ENCODE peak calls at places on chromosomes 4 and X, in five cellular contexts. Q, Z, U, T and L are unnamed samples.
A peak's percentile ranks its signal among the peaks of the same experiment; 100 is the strongest.

GRCh38 chr4:183314336-183314735 is 5.7 kb downstream of the CLDN22 start:
- DNase-seq in Z (no peak), Q (no peak), U (no peak), T (no peak), L (no peak)

GRCh38 chr4:181261279-181261678 is 981.9 kb upstream of the TENM3 start:
- DNase-seq in Q (no peak), Z (no peak), T (peak; percentile 80), U (no peak), L (no peak)

GRCh38 chrX:103063191-103063845 is 653 bp downstream of the BEX1 start:
- DNase-seq in Z (peak; percentile 10), T (peak; percentile 64), U (no peak), Q (no peak), L (no peak)

GRCh38 chr4:43512253-43512652 is 619.7 kb downstream of the GRXCR1 start:
- DNase-seq in Z (no peak), T (no peak), Q (no peak), U (no peak), L (no peak)

GRCh38 chr4:8310306-8310705 is 40.8 kb downstream of the HTRA3 start:
- DNase-seq in T (no peak), U (peak; percentile 32), Q (no peak), Z (peak; percentile 2), L (no peak)

GRCh38 chrX:72062890-72063289 is 68.8 kb downstream of the RTL5 start:
- DNase-seq in U (no peak), Q (no peak), Z (peak; percentile 68), T (no peak), L (no peak)

GRCh38 chr4:52015366-52015765 is 4.8 kb downstream of the LRRC66 start:
- DNase-seq in Z (no peak), T (peak; percentile 69), U (no peak), Q (no peak), L (no peak)

GRCh38 chr4:180060159-180060889 is 2182.9 kb upstream of the TENM3 start:
- DNase-seq in T (peak; percentile 39), Q (no peak), Z (no peak), U (no peak), L (no peak)

GRCh38 chr4:13891544-13891939 is 264.0 kb upstream of the BOD1L1 start:
- DNase-seq in T (no peak), U (no peak), Q (no peak), Z (no peak), L (no peak)

GRCh38 chrX:6311540-6311939 is 82.9 kb upstream of the NLGN4X start:
- DNase-seq in Z (no peak), Q (no peak), T (no peak), U (no peak), L (no peak)

GRCh38 chrX:93673869-93674271 is at the start of gene FAM133A:
- DNase-seq in U (no peak), Z (peak; percentile 9), T (no peak), Q (no peak), L (peak; percentile 5)

GRCh38 chr4:22348410-22348809 is 167.5 kb downstream of the ADGRA3 start:
- DNase-seq in Q (no peak), T (no peak), Z (no peak), U (no peak), L (peak; percentile 13)

GRCh38 chrX:29965634-29966033 is 249.7 kb upstream of the MAGEB2 start:
- DNase-seq in Q (no peak), U (no peak), T (no peak), Z (no peak), L (no peak)
- H3K4me3 ChIP-seq in Q (no peak overlapping the region), U (no peak overlapping the region), T (no peak overlapping the region), Z (no peak overlapping the region), L (no peak overlapping the region)

GRCh38 chr4:173777921-173778320 is 247.9 kb upstream of the HAND2 start:
- DNase-seq in T (peak; percentile 52), Z (no peak), U (no peak), Q (no peak), L (no peak)

GRCh38 chr4:173777421-173777820 is 247.4 kb upstream of the HAND2 start:
- DNase-seq in Q (no peak), Z (no peak), U (no peak), T (no peak), L (no peak)

GRCh38 chr4:173782660-173783059 is 252.6 kb upstream of the HAND2 start:
- DNase-seq in Z (no peak), T (no peak), Q (no peak), U (no peak), L (no peak)
- H3K4me3 ChIP-seq in Z (no peak overlapping the region), T (no peak overlapping the region), Q (no peak overlapping the region), U (no peak overlapping the region), L (no peak overlapping the region)

GRCh38 chrX:40244980-40245379 is 147.2 kb upstream of the BCOR start:
- DNase-seq in T (peak; percentile 40), Q (no peak), Z (no peak), U (no peak), L (no peak)
- H3K4me3 ChIP-seq in T (no peak overlapping the region), Q (no peak overlapping the region), Z (no peak overlapping the region), U (no peak overlapping the region), L (no peak overlapping the region)

GRCh38 chr4:75771607-75772006 is 47.2 kb downstream of the USO1 start:
- DNase-seq in Q (no peak), Z (no peak), U (no peak), T (no peak), L (no peak)
- H3K4me3 ChIP-seq in Q (no peak overlapping the region), Z (no peak overlapping the region), U (no peak overlapping the region), T (no peak overlapping the region), L (no peak overlapping the region)

DNA sequence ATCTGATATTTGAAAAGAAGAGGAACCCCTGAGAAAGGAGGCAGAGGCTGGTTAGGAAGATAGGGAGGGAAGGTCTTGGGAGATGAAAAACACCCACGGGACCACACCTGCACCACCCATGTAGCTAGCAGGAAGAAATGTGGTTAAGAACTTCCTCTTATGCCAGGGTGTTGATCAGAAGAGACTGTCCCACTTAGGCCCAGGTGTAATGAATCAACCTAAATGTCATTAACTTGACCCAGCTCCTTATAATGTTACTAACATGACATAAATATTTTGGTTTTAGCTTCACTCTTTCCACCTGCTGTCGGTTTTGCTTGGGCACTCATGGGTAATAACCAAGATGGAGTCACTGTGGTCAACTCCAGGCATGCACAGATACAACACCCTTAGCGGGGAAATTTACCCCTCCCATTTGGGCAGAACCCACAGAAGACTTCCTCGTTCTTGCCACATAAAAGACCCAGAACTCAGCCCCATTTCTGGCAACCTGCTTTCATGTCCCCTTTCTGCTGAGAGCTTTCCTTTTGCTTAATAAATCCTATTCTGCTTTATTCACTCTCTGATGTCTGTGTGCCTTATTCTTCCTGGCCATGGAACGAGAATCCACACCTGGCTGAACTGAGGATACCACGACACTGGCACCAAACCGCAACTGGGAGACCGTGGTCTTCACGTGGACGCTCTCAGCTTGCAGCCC is 46.8 kb downstream of the ZNF141 start:
- DNase-seq in T (no peak), Z (no peak), U (no peak), Q (no peak), L (no peak)
- H3K4me3 ChIP-seq in T (no peak overlapping the region), Z (no peak overlapping the region), U (no peak overlapping the region), Q (no peak overlapping the region), L (no peak overlapping the region)

GRCh38 chr4:109915385-109916002 is 2.8 kb downstream of the EGF start:
- DNase-seq in Z (no peak), T (no peak), U (no peak), Q (no peak), L (no peak)
- H3K4me3 ChIP-seq in Z (no peak overlapping the region), T (no peak overlapping the region), U (no peak overlapping the region), Q (no peak overlapping the region), L (no peak overlapping the region)

DNA sequence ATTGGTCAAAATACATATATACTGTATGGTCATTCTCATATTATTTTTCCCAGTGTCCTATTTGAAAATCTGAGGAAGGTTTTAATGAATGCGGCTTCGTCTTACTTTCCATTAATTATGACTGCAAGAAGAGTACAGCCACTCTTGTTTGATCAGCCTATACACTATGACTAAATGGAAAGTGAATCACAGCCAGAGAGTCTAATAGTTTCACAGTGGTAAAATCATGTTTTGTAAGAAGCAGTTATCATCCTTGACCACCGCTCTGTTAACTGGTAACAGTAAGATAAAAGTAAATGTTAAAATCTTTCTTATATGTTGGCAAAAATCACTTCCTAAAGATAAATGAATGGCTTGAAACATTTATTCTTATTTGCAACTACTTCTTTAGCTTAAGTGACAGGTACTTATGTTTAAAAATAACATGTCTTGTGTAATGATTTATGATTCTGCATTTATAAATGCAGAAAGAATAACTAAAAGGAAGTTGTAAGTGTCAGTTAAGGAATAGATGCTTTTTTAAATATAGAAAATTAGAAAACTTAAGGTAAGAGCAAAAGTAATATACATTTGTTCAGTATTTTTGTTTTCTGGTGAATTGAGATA is 13.3 kb downstream of the GALNT7 start:
- DNase-seq in T (no peak), Q (no peak), Z (no peak), U (no peak), L (no peak)
- H3K4me3 ChIP-seq in T (no peak overlapping the region), Q (no peak overlapping the region), Z (no peak overlapping the region), U (no peak overlapping the region), L (no peak overlapping the region)

DNA sequence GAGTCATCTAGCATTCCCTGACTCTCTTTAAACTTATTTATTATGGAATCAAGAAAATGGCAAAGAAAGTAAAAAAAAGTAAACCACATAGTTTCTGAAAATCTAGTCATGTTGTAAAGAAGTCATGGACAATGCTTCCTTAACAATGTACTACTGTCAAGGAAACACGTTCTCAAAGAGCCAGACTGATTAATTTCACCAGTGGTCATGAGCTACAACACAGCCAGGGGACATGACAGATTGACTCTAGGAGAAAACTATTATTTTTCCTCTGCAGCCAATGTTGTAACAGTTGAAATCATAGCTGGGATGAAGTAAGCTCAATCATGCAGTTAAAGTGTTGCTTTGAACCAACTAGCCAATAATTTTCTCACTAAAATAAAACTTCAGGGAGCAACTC is 109.2 kb downstream of the MAPK10 start:
- DNase-seq in T (no peak), U (no peak), Z (no peak), Q (no peak), L (no peak)
- H3K4me3 ChIP-seq in T (no peak overlapping the region), U (no peak overlapping the region), Z (no peak overlapping the region), Q (no peak overlapping the region), L (no peak overlapping the region)

GRCh38 chr4:3404546-3404945 is 37.2 kb upstream of the HGFAC start:
- DNase-seq in T (no peak), Z (no peak), Q (no peak), U (no peak), L (no peak)

GRCh38 chr4:3405176-3405575 is 36.6 kb upstream of the HGFAC start:
- DNase-seq in Q (no peak), U (no peak), T (no peak), Z (no peak), L (no peak)

GRCh38 chr4:3401436-3402171 is 40.2 kb upstream of the HGFAC start:
- DNase-seq in Q (no peak), T (no peak), Z (no peak), U (no peak), L (peak; percentile 19)

GRCh38 chr4:3402409-3403103 is 39.2 kb upstream of the HGFAC start:
- DNase-seq in U (no peak), Z (peak; percentile 72), T (no peak), Q (no peak), L (peak; percentile 65)

GRCh38 chr4:3403104-3403906 is 38.5 kb upstream of the HGFAC start:
- DNase-seq in U (no peak), Z (no peak), Q (no peak), T (no peak), L (no peak)
- H3K4me3 ChIP-seq in U (no peak overlapping the region), Z (no peak overlapping the region), Q (no peak overlapping the region), T (no peak overlapping the region), L (no peak overlapping the region)

DNA sequence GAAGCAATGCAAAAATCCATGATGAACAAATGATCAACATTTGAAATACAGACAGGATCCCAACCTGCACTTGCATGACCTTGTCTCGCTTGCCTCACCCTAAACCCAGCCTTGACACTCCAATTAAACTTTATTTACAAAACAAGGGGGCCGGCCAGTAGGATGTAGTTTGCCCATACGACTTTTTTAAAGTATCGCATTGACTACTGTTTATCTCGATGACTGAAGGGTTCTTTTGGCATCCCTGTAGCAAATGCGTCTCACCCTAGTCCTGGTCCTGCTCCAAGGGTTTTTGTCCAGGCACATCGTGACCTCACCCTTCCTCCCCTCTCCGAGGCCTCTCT is 430 bp upstream of the SLC25A5 start:
- DNase-seq in Z (no peak), Q (no peak), U (no peak), T (no peak), L (no peak)
- H3K4me3 ChIP-seq in Z (no peak overlapping the region), Q (peak overlapping the region; percentile 54), U (peak overlapping the region; percentile 79), T (peak overlapping the region; percentile 61), L (peak overlapping the region; percentile 33)